ENCODE peak calls at places on chromosomes 2 and 18, in five cellular contexts. One of them, this sample, is unnamed. For H3K36me3, the result is how much of the 10 kb centered on the place peaks cover.

GRCh38 chr2:15795426-15795825 is 144.9 kb upstream of the MYCN start:
- DNase-seq in mammary epithelial cell: no peak
- DNase-seq in PC-3: no peak
- DNase-seq in SK-N-SH: peak
- DNase-seq in neural progenitor cell: no peak
- DNase-seq in this sample: no peak

GRCh38 chr2:179264238-179265081 is at the start of gene SESTD1:
- DNase-seq in mammary epithelial cell: peak
- DNase-seq in PC-3: peak
- DNase-seq in SK-N-SH: peak
- DNase-seq in neural progenitor cell: peak
- DNase-seq in this sample: no peak

GRCh38 chr2:222732774-222733173 is 61.3 kb downstream of the MOGAT1 start:
- DNase-seq in mammary epithelial cell: no peak
- DNase-seq in PC-3: no peak
- DNase-seq in SK-N-SH: no peak
- DNase-seq in neural progenitor cell: no peak
- DNase-seq in this sample: no peak

GRCh38 chr2:86189782-86190416 is 5.4 kb downstream of the IMMT start:
- DNase-seq in mammary epithelial cell: no peak
- DNase-seq in PC-3: no peak
- DNase-seq in SK-N-SH: no peak
- DNase-seq in neural progenitor cell: no peak
- DNase-seq in this sample: no peak

GRCh38 chr2:240472078-240472790 is 36.8 kb downstream of the GPC1 start:
- DNase-seq in mammary epithelial cell: peak
- DNase-seq in PC-3: no peak
- DNase-seq in SK-N-SH: no peak
- DNase-seq in neural progenitor cell: no peak
- DNase-seq in this sample: no peak

GRCh38 chr2:195520671-195521155 is 136.3 kb upstream of the SLC39A10 start:
- DNase-seq in mammary epithelial cell: peak
- DNase-seq in PC-3: peak
- DNase-seq in SK-N-SH: peak
- DNase-seq in neural progenitor cell: no peak
- DNase-seq in this sample: no peak

GRCh38 chr2:232542715-232543467 is 3.4 kb downstream of the CHRNG start:
- DNase-seq in mammary epithelial cell: no peak
- DNase-seq in PC-3: no peak
- DNase-seq in SK-N-SH: peak
- DNase-seq in neural progenitor cell: no peak
- DNase-seq in this sample: no peak

GRCh38 chr18:52869349-52869923 is 529.4 kb downstream of the DCC start:
- DNase-seq in mammary epithelial cell: no peak
- DNase-seq in PC-3: no peak
- DNase-seq in SK-N-SH: peak
- DNase-seq in neural progenitor cell: no peak
- DNase-seq in this sample: no peak

GRCh38 chr2:168136392-168136977 is 110.9 kb downstream of the STK39 start:
- DNase-seq in mammary epithelial cell: peak
- DNase-seq in PC-3: peak
- DNase-seq in SK-N-SH: no peak
- DNase-seq in neural progenitor cell: peak
- DNase-seq in this sample: no peak

GRCh38 chr2:237867465-237867864 is 8.0 kb downstream of the RAMP1 start:
- DNase-seq in mammary epithelial cell: no peak
- DNase-seq in PC-3: peak
- DNase-seq in SK-N-SH: no peak
- DNase-seq in neural progenitor cell: no peak
- DNase-seq in this sample: no peak

GRCh38 chr2:239249781-239250180 is 151.0 kb downstream of the HDAC4 start:
- DNase-seq in mammary epithelial cell: no peak
- DNase-seq in PC-3: no peak
- DNase-seq in SK-N-SH: no peak
- DNase-seq in neural progenitor cell: no peak
- DNase-seq in this sample: no peak

GRCh38 chr2:128405981-128406601 is 87.4 kb upstream of the HS6ST1 start:
- DNase-seq in mammary epithelial cell: no peak
- DNase-seq in PC-3: no peak
- DNase-seq in SK-N-SH: peak
- DNase-seq in neural progenitor cell: no peak
- DNase-seq in this sample: no peak

GRCh38 chr2:196372276-196372809 is 201.0 kb upstream of the STK17B start:
- DNase-seq in mammary epithelial cell: no peak
- DNase-seq in PC-3: no peak
- DNase-seq in SK-N-SH: no peak
- DNase-seq in neural progenitor cell: no peak
- DNase-seq in this sample: no peak

GRCh38 chr2:10560626-10561025 is 112.5 kb upstream of the ODC1 start:
- DNase-seq in mammary epithelial cell: no peak
- DNase-seq in PC-3: no peak
- DNase-seq in SK-N-SH: no peak
- DNase-seq in neural progenitor cell: no peak
- DNase-seq in this sample: no peak

GRCh38 chr2:182642328-182642727 is 73.7 kb upstream of the DNAJC10 start:
- DNase-seq in mammary epithelial cell: peak
- DNase-seq in PC-3: peak
- DNase-seq in SK-N-SH: peak
- DNase-seq in neural progenitor cell: peak
- DNase-seq in this sample: no peak

GRCh38 chr2:109279243-109279860 is 150.3 kb downstream of the SH3RF3 start:
- DNase-seq in mammary epithelial cell: no peak
- DNase-seq in PC-3: no peak
- DNase-seq in SK-N-SH: no peak
- DNase-seq in neural progenitor cell: no peak
- DNase-seq in this sample: no peak

GRCh38 chr2:70479816-70480215 is 73.8 kb downstream of the TGFA start:
- DNase-seq in mammary epithelial cell: no peak
- DNase-seq in PC-3: no peak
- DNase-seq in SK-N-SH: no peak
- DNase-seq in neural progenitor cell: no peak
- DNase-seq in this sample: no peak

GRCh38 chr18:45275367-45276113 is 339.7 kb upstream of the SLC14A2 start:
- DNase-seq in mammary epithelial cell: peak
- DNase-seq in PC-3: peak
- DNase-seq in SK-N-SH: no peak
- DNase-seq in neural progenitor cell: peak
- DNase-seq in this sample: peak

GRCh38 chr18:76496200-76496890 is 1.3 kb upstream of the ZNF516 start:
- DNase-seq in mammary epithelial cell: no peak
- DNase-seq in PC-3: no peak
- DNase-seq in SK-N-SH: peak
- DNase-seq in neural progenitor cell: peak
- DNase-seq in this sample: no peak

GRCh38 chr2:157785200-157785599 is 90.9 kb downstream of the ACVR1 start:
- DNase-seq in mammary epithelial cell: peak
- DNase-seq in PC-3: peak
- DNase-seq in SK-N-SH: no peak
- DNase-seq in neural progenitor cell: peak
- DNase-seq in this sample: no peak

GRCh38 chr2:100990166-100990565 is 11.9 kb upstream of the RPL31 start:
- DNase-seq in mammary epithelial cell: no peak
- DNase-seq in PC-3: no peak
- DNase-seq in SK-N-SH: no peak
- DNase-seq in neural progenitor cell: no peak
- DNase-seq in this sample: no peak

GRCh38 chr2:212940816-212941215 is 210.6 kb downstream of the IKZF2 start:
- DNase-seq in mammary epithelial cell: peak
- DNase-seq in PC-3: peak
- DNase-seq in SK-N-SH: no peak
- DNase-seq in neural progenitor cell: peak
- DNase-seq in this sample: no peak

GRCh38 chr2:200310545-200310971 is 4.1 kb downstream of the SPATS2L start:
- DNase-seq in mammary epithelial cell: no peak
- DNase-seq in PC-3: peak
- DNase-seq in SK-N-SH: no peak
- DNase-seq in neural progenitor cell: no peak
- DNase-seq in this sample: no peak

GRCh38 chr2:24482972-24483300 is 8.1 kb upstream of the NCOA1 start:
- DNase-seq in mammary epithelial cell: no peak
- DNase-seq in PC-3: no peak
- DNase-seq in SK-N-SH: no peak
- DNase-seq in neural progenitor cell: no peak
- DNase-seq in this sample: no peak

GRCh38 chr18:31046916-31047315 is 4.4 kb upstream of the DSC3 start:
- DNase-seq in mammary epithelial cell: peak
- DNase-seq in PC-3: peak
- DNase-seq in SK-N-SH: no peak
- DNase-seq in neural progenitor cell: no peak
- DNase-seq in this sample: no peak

GRCh38 chr18:7568426-7568825 is 1.3 kb downstream of the PTPRM start:
- DNase-seq in mammary epithelial cell: no peak
- DNase-seq in PC-3: peak
- DNase-seq in SK-N-SH: peak
- DNase-seq in neural progenitor cell: peak
- DNase-seq in this sample: no peak

GRCh38 chr2:42951263-42951938 is 159.0 kb upstream of the HAAO start:
- DNase-seq in mammary epithelial cell: no peak
- DNase-seq in PC-3: no peak
- DNase-seq in SK-N-SH: no peak
- DNase-seq in neural progenitor cell: no peak
- DNase-seq in this sample: no peak

GRCh38 chr2:62354771-62355550 is 151.0 kb downstream of the TMEM17 start:
- DNase-seq in mammary epithelial cell: peak
- DNase-seq in PC-3: peak
- DNase-seq in SK-N-SH: no peak
- DNase-seq in neural progenitor cell: no peak
- DNase-seq in this sample: no peak

GRCh38 chr2:10300997-10301945 is 1.4 kb upstream of the HPCAL1 start:
- DNase-seq in mammary epithelial cell: no peak
- DNase-seq in PC-3: no peak
- DNase-seq in SK-N-SH: no peak
- DNase-seq in neural progenitor cell: no peak
- DNase-seq in this sample: no peak

GRCh38 chr18:23133860-23134779 is 1.2 kb upstream of the CABLES1 start:
- DNase-seq in mammary epithelial cell: peak
- DNase-seq in PC-3: peak
- DNase-seq in SK-N-SH: peak
- DNase-seq in neural progenitor cell: peak
- DNase-seq in this sample: no peak

GRCh38 chr2:71895320-71896161 is 252.1 kb downstream of the CYP26B1 start:
- DNase-seq in mammary epithelial cell: no peak
- DNase-seq in PC-3: peak
- DNase-seq in SK-N-SH: no peak
- DNase-seq in neural progenitor cell: no peak
- DNase-seq in this sample: no peak

GRCh38 chr18:22539045-22539444 is 121.3 kb upstream of the CTAGE1 start:
- DNase-seq in mammary epithelial cell: no peak
- DNase-seq in PC-3: no peak
- DNase-seq in SK-N-SH: no peak
- DNase-seq in neural progenitor cell: no peak
- DNase-seq in this sample: no peak

GRCh38 chr18:415047-415446 is 85.5 kb downstream of the COLEC12 start:
- DNase-seq in mammary epithelial cell: no peak
- DNase-seq in PC-3: no peak
- DNase-seq in SK-N-SH: no peak
- DNase-seq in neural progenitor cell: no peak
- DNase-seq in this sample: no peak

GRCh38 chr2:30475542-30475941 is 28.5 kb downstream of the LCLAT1 start:
- DNase-seq in mammary epithelial cell: no peak
- DNase-seq in PC-3: no peak
- DNase-seq in SK-N-SH: no peak
- DNase-seq in neural progenitor cell: no peak
- DNase-seq in this sample: no peak

GRCh38 chr18:79801641-79802040 is 3.9 kb downstream of the KCNG2 start:
- DNase-seq in mammary epithelial cell: no peak
- DNase-seq in PC-3: no peak
- DNase-seq in SK-N-SH: no peak
- DNase-seq in neural progenitor cell: no peak
- DNase-seq in this sample: no peak
- H3K9ac ChIP-seq in mammary epithelial cell: no peak
- H3K9ac ChIP-seq in PC-3: no peak
- H3K9ac ChIP-seq in SK-N-SH: no peak
- H3K9ac ChIP-seq in neural progenitor cell: no peak
- H3K9ac ChIP-seq in this sample: no peak

DNA sequence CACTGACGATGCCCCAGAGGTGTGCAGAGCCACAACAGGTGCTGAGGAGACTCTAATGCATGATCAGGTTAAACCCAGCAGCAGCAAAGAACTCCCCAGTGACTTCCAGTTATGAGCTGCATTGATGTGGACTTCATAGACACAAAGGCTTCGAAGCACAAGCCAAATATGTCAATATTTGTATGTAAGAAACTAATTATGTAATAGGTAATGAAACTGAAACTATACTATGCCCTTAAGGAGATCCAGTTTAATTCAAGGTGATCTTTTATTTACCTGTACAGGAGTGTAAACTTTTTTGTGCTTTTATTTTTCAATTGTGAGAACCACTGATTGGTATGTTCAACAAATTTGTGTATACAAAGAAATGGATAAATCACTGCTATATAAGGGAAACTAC is 10.1 kb upstream of the TTC27 start:
- DNase-seq in mammary epithelial cell: no peak
- DNase-seq in PC-3: no peak
- DNase-seq in SK-N-SH: no peak
- DNase-seq in neural progenitor cell: no peak
- DNase-seq in this sample: no peak
- H3K36me3 ChIP-seq in mammary epithelial cell: under half
- H3K36me3 ChIP-seq in PC-3: under half
- H3K36me3 ChIP-seq in SK-N-SH: under half
- H3K36me3 ChIP-seq in neural progenitor cell: under half
- H3K36me3 ChIP-seq in this sample: under half

GRCh38 chr2:33086400-33087015 is 139.8 kb downstream of the LTBP1 start:
- DNase-seq in mammary epithelial cell: no peak
- DNase-seq in PC-3: peak
- DNase-seq in SK-N-SH: no peak
- DNase-seq in neural progenitor cell: no peak
- DNase-seq in this sample: no peak
- H3K4me3 ChIP-seq in mammary epithelial cell: no peak
- H3K4me3 ChIP-seq in PC-3: no peak
- H3K4me3 ChIP-seq in SK-N-SH: no peak
- H3K4me3 ChIP-seq in neural progenitor cell: no peak
- H3K4me3 ChIP-seq in this sample: no peak

GRCh38 chr2:230824406-230824978 is 40.2 kb upstream of the ITM2C start:
- DNase-seq in mammary epithelial cell: peak
- DNase-seq in PC-3: peak
- DNase-seq in SK-N-SH: peak
- DNase-seq in neural progenitor cell: peak
- DNase-seq in this sample: peak
- H3K9ac ChIP-seq in mammary epithelial cell: no peak
- H3K9ac ChIP-seq in PC-3: no peak
- H3K9ac ChIP-seq in SK-N-SH: no peak
- H3K9ac ChIP-seq in neural progenitor cell: no peak
- H3K9ac ChIP-seq in this sample: no peak